ENCODE peak calls at places on chromosomes 11 and 22, in four cellular contexts. T, J, E and M are unnamed samples.

GRCh38 chr11:13119928-13120520 is 110.9 kb downstream of the RASSF10 start:
- DNase-seq in E (no peak), J (no peak), T (no peak), M (no peak)

GRCh38 chr11:95245038-95245437 is 14.0 kb upstream of the SESN3 start:
- DNase-seq in E (no peak), T (no peak), J (no peak), M (no peak)

GRCh38 chr11:64802370-64803162 is 448 bp downstream of the MAP4K2 start:
- DNase-seq in J (peak; percentile 40), T (no peak), E (no peak), M (no peak)

GRCh38 chr11:124837491-124837856 is 27.8 kb upstream of the ROBO3 start:
- DNase-seq in J (no peak), E (no peak), T (peak; percentile 73), M (peak; percentile 74)

GRCh38 chr11:62923634-62924411 is 2.7 kb upstream of the CHRM1 start:
- DNase-seq in J (no peak), T (peak; percentile 52), E (no peak), M (no peak)

GRCh38 chr11:23423119-23423518 is 562.8 kb upstream of the CCDC179 start:
- DNase-seq in E (no peak), T (no peak), J (no peak), M (peak; percentile 5)

GRCh38 chr11:112694813-112695212 is 266.4 kb upstream of the NCAM1 start:
- DNase-seq in J (no peak), E (no peak), T (no peak), M (no peak)

GRCh38 chr11:102882389-102883024 is 7.7 kb upstream of the MMP12 start:
- DNase-seq in E (no peak), T (no peak), J (no peak), M (peak; percentile 74)

GRCh38 chr22:47189056-47189916 is 426.8 kb downstream of the TBC1D22A start:
- DNase-seq in T (no peak), E (peak; percentile 6), J (no peak), M (no peak)

GRCh38 chr11:73308963-73309960 is 1.2 kb downstream of the ARHGEF17 start:
- DNase-seq in T (peak; percentile 96), E (peak; percentile 89), J (no peak), M (peak; percentile 93)

GRCh38 chr11:10365045-10365444 is 60.2 kb downstream of the ADM start:
- DNase-seq in T (no peak), E (no peak), J (no peak), M (no peak)

DNA sequence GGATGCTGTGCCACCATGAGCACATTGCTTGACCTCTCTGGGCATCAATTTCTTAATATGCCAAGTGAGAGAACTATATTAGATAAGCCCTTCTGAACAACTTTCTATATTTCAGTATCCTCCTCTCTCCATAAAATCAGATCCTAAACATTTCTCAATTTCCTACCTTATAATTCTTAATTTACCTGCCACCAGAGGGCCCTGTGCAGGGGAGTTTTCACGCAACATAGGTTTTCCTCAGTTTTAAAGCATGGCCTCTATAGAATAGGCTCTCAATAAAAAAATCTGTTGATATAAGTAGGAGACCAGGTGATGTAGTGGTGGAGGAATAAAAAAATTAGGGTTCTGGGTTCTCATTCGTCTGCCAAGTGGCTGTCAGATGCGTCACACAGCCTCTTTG is 83.7 kb upstream of the DBX1 start:
- DNase-seq in E (no peak), J (no peak), T (no peak), M (no peak)
- TF ChIP-seq CTCF in E (no peak), J (no peak), T (peak; percentile 34), M (peak; percentile 7)

GRCh38 chr11:116605543-116605942 is 167.2 kb downstream of the BUD13 start:
- DNase-seq in J (peak; percentile 14), T (peak; percentile 89), E (no peak), M (no peak)
- TF ChIP-seq CTCF in J (no peak), T (peak; percentile 58), E (no peak), M (no peak)

GRCh38 chr11:820655-821512 is 2.2 kb downstream of the PNPLA2 start:
- DNase-seq in E (no peak), T (no peak), J (no peak), M (no peak)
- TF ChIP-seq CTCF in E (no peak), T (no peak), J (no peak), M (no peak)

GRCh38 chr11:68778205-68778604 is 26.9 kb upstream of the TESMIN start:
- DNase-seq in J (no peak), T (no peak), E (no peak), M (no peak)
- TF ChIP-seq CTCF in J (no peak), T (no peak), E (no peak), M (no peak)